ENCODE peak calls at places on chromosome 14, in five cellular contexts. One of them, this sample, is unnamed.

GRCh38 chr14:54610051-54610977 is 43.4 kb downstream of the SAMD4A start:
- DNase-seq in activated CD4-positive, CD25-positive, alpha-beta regulatory T cell: no peak
- DNase-seq in effector CD4-positive, alpha-beta T cell: no peak
- DNase-seq in NCI-H1694: no peak
- DNase-seq in BJ: no peak
- DNase-seq in this sample: no peak

GRCh38 chr14:53227154-53227718 is 74.1 kb upstream of the DDHD1 start:
- DNase-seq in NCI-H1694: no peak
- DNase-seq in effector CD4-positive, alpha-beta T cell: no peak
- DNase-seq in activated CD4-positive, CD25-positive, alpha-beta regulatory T cell: no peak
- DNase-seq in BJ: no peak
- DNase-seq in this sample: no peak

GRCh38 chr14:67821121-67821520 is 1.5 kb downstream of the RAD51B start:
- DNase-seq in BJ: no peak
- DNase-seq in effector CD4-positive, alpha-beta T cell: no peak
- DNase-seq in activated CD4-positive, CD25-positive, alpha-beta regulatory T cell: no peak
- DNase-seq in NCI-H1694: no peak
- DNase-seq in this sample: no peak

GRCh38 chr14:99628832-99629618 is 15.9 kb upstream of the HHIPL1 start:
- DNase-seq in effector CD4-positive, alpha-beta T cell: peak; percentile 36
- DNase-seq in BJ: no peak
- DNase-seq in activated CD4-positive, CD25-positive, alpha-beta regulatory T cell: peak; percentile 29
- DNase-seq in NCI-H1694: peak; percentile 58
- DNase-seq in this sample: peak; percentile 36

GRCh38 chr14:28375295-28375694 is 391.3 kb upstream of the FOXG1 start:
- DNase-seq in activated CD4-positive, CD25-positive, alpha-beta regulatory T cell: no peak
- DNase-seq in BJ: no peak
- DNase-seq in effector CD4-positive, alpha-beta T cell: no peak
- DNase-seq in NCI-H1694: no peak
- DNase-seq in this sample: no peak

GRCh38 chr14:68958553-68958952 is 20.5 kb downstream of the ACTN1 start:
- DNase-seq in effector CD4-positive, alpha-beta T cell: no peak
- DNase-seq in NCI-H1694: no peak
- DNase-seq in BJ: no peak
- DNase-seq in activated CD4-positive, CD25-positive, alpha-beta regulatory T cell: no peak
- DNase-seq in this sample: no peak

GRCh38 chr14:75454963-75455546 is 27.2 kb downstream of the JDP2 start:
- DNase-seq in effector CD4-positive, alpha-beta T cell: no peak
- DNase-seq in BJ: no peak
- DNase-seq in activated CD4-positive, CD25-positive, alpha-beta regulatory T cell: no peak
- DNase-seq in NCI-H1694: no peak
- DNase-seq in this sample: no peak

GRCh38 chr14:91509878-91510170 is 286 bp downstream of the PPP4R3A start:
- DNase-seq in BJ: no peak
- DNase-seq in activated CD4-positive, CD25-positive, alpha-beta regulatory T cell: no peak
- DNase-seq in NCI-H1694: no peak
- DNase-seq in effector CD4-positive, alpha-beta T cell: no peak
- DNase-seq in this sample: no peak

GRCh38 chr14:39015360-39015961 is 87.6 kb downstream of the SEC23A start:
- DNase-seq in NCI-H1694: peak; percentile 68
- DNase-seq in BJ: no peak
- DNase-seq in effector CD4-positive, alpha-beta T cell: no peak
- DNase-seq in activated CD4-positive, CD25-positive, alpha-beta regulatory T cell: no peak
- DNase-seq in this sample: peak; percentile 45

GRCh38 chr14:91149462-91149861 is 35.6 kb downstream of the DGLUCY start:
- DNase-seq in NCI-H1694: no peak
- DNase-seq in effector CD4-positive, alpha-beta T cell: no peak
- DNase-seq in activated CD4-positive, CD25-positive, alpha-beta regulatory T cell: no peak
- DNase-seq in BJ: peak; percentile 99
- DNase-seq in this sample: no peak

GRCh38 chr14:101197595-101198397 is 294.3 kb upstream of the RTL1 start:
- DNase-seq in activated CD4-positive, CD25-positive, alpha-beta regulatory T cell: no peak
- DNase-seq in NCI-H1694: no peak
- DNase-seq in effector CD4-positive, alpha-beta T cell: no peak
- DNase-seq in BJ: no peak
- DNase-seq in this sample: no peak

GRCh38 chr14:34470319-34470718 is 8.3 kb upstream of the SPTSSA start:
- DNase-seq in effector CD4-positive, alpha-beta T cell: no peak
- DNase-seq in BJ: no peak
- DNase-seq in activated CD4-positive, CD25-positive, alpha-beta regulatory T cell: no peak
- DNase-seq in NCI-H1694: no peak
- DNase-seq in this sample: no peak

GRCh38 chr14:41609704-41610183 is 3.1 kb downstream of the LRFN5 start:
- DNase-seq in NCI-H1694: peak; percentile 92
- DNase-seq in effector CD4-positive, alpha-beta T cell: no peak
- DNase-seq in BJ: no peak
- DNase-seq in activated CD4-positive, CD25-positive, alpha-beta regulatory T cell: no peak
- DNase-seq in this sample: no peak

GRCh38 chr14:28321475-28322244 is 444.9 kb upstream of the FOXG1 start:
- DNase-seq in activated CD4-positive, CD25-positive, alpha-beta regulatory T cell: no peak
- DNase-seq in BJ: no peak
- DNase-seq in NCI-H1694: no peak
- DNase-seq in effector CD4-positive, alpha-beta T cell: no peak
- DNase-seq in this sample: no peak

GRCh38 chr14:53509845-53510244 is 356.7 kb upstream of the DDHD1 start:
- DNase-seq in BJ: peak; percentile 68
- DNase-seq in effector CD4-positive, alpha-beta T cell: no peak
- DNase-seq in NCI-H1694: no peak
- DNase-seq in activated CD4-positive, CD25-positive, alpha-beta regulatory T cell: no peak
- DNase-seq in this sample: no peak

GRCh38 chr14:101288436-101289229 is 272.7 kb upstream of the DIO3 start:
- DNase-seq in BJ: no peak
- DNase-seq in activated CD4-positive, CD25-positive, alpha-beta regulatory T cell: no peak
- DNase-seq in effector CD4-positive, alpha-beta T cell: no peak
- DNase-seq in NCI-H1694: no peak
- DNase-seq in this sample: no peak

GRCh38 chr14:61121293-61121897 is 140.3 kb downstream of the SLC38A6 start:
- DNase-seq in BJ: no peak
- DNase-seq in activated CD4-positive, CD25-positive, alpha-beta regulatory T cell: no peak
- DNase-seq in effector CD4-positive, alpha-beta T cell: no peak
- DNase-seq in NCI-H1694: no peak
- DNase-seq in this sample: no peak

GRCh38 chr14:47772652-47773051 is 97.2 kb upstream of the MDGA2 start:
- DNase-seq in activated CD4-positive, CD25-positive, alpha-beta regulatory T cell: no peak
- DNase-seq in BJ: no peak
- DNase-seq in effector CD4-positive, alpha-beta T cell: no peak
- DNase-seq in NCI-H1694: no peak
- DNase-seq in this sample: no peak

GRCh38 chr14:99802301-99803105 is 9.3 kb downstream of the EML1 start:
- DNase-seq in effector CD4-positive, alpha-beta T cell: no peak
- DNase-seq in activated CD4-positive, CD25-positive, alpha-beta regulatory T cell: no peak
- DNase-seq in NCI-H1694: no peak
- DNase-seq in BJ: no peak
- DNase-seq in this sample: no peak

GRCh38 chr14:53999061-53999488 is 42.5 kb upstream of the BMP4 start:
- DNase-seq in activated CD4-positive, CD25-positive, alpha-beta regulatory T cell: no peak
- DNase-seq in NCI-H1694: no peak
- DNase-seq in effector CD4-positive, alpha-beta T cell: no peak
- DNase-seq in BJ: peak; percentile 81
- DNase-seq in this sample: no peak

GRCh38 chr14:89186850-89187376 is 230.1 kb downstream of the FOXN3 start:
- DNase-seq in activated CD4-positive, CD25-positive, alpha-beta regulatory T cell: no peak
- DNase-seq in BJ: no peak
- DNase-seq in NCI-H1694: no peak
- DNase-seq in effector CD4-positive, alpha-beta T cell: no peak
- DNase-seq in this sample: no peak

GRCh38 chr14:76259029-76259735 is 107.5 kb downstream of the GPATCH2L start:
- DNase-seq in activated CD4-positive, CD25-positive, alpha-beta regulatory T cell: no peak
- DNase-seq in BJ: no peak
- DNase-seq in effector CD4-positive, alpha-beta T cell: no peak
- DNase-seq in NCI-H1694: no peak
- DNase-seq in this sample: no peak

GRCh38 chr14:52802597-52802996 is 11.2 kb upstream of the GNPNAT1 start:
- DNase-seq in BJ: peak; percentile 27
- DNase-seq in NCI-H1694: no peak
- DNase-seq in activated CD4-positive, CD25-positive, alpha-beta regulatory T cell: no peak
- DNase-seq in effector CD4-positive, alpha-beta T cell: no peak
- DNase-seq in this sample: no peak

GRCh38 chr14:77194706-77195105 is 13.1 kb downstream of the TMEM63C start:
- DNase-seq in effector CD4-positive, alpha-beta T cell: no peak
- DNase-seq in NCI-H1694: no peak
- DNase-seq in activated CD4-positive, CD25-positive, alpha-beta regulatory T cell: no peak
- DNase-seq in BJ: no peak
- DNase-seq in this sample: no peak

GRCh38 chr14:74531467-74531866 is 37.9 kb downstream of the ISCA2 start:
- DNase-seq in activated CD4-positive, CD25-positive, alpha-beta regulatory T cell: no peak
- DNase-seq in effector CD4-positive, alpha-beta T cell: no peak
- DNase-seq in BJ: no peak
- DNase-seq in NCI-H1694: no peak
- DNase-seq in this sample: no peak

GRCh38 chr14:90986510-90986909 is 73.9 kb downstream of the RPS6KA5 start:
- DNase-seq in BJ: no peak
- DNase-seq in effector CD4-positive, alpha-beta T cell: no peak
- DNase-seq in activated CD4-positive, CD25-positive, alpha-beta regulatory T cell: no peak
- DNase-seq in NCI-H1694: no peak
- DNase-seq in this sample: no peak